ENCODE peak calls at places on chromosomes 16 and 17, in five cellular contexts. One of them, this sample, is unnamed.
A peak's percentile ranks its signal among the peaks of the same experiment; 100 is the strongest.

GRCh38 chr17:41962768-41963434 is 3.7 kb upstream of the CNP start:
- DNase-seq in esophagus muscularis mucosa: no peak
- DNase-seq in body of pancreas: peak; percentile 87
- DNase-seq in tibial nerve: peak; percentile 57
- DNase-seq in uterus: peak; percentile 74
- DNase-seq in this sample: peak; percentile 64

GRCh38 chr16:75286996-75287395 is 35.6 kb upstream of the BCAR1 start:
- DNase-seq in uterus: no peak
- DNase-seq in esophagus muscularis mucosa: no peak
- DNase-seq in body of pancreas: no peak
- DNase-seq in tibial nerve: no peak
- DNase-seq in this sample: no peak

GRCh38 chr16:1152123-1152638 is 725 bp upstream of the CACNA1H start:
- DNase-seq in uterus: peak; percentile 57
- DNase-seq in body of pancreas: no peak
- DNase-seq in esophagus muscularis mucosa: no peak
- DNase-seq in tibial nerve: no peak
- DNase-seq in this sample: no peak

GRCh38 chr16:17497648-17498047 is 26.9 kb upstream of the XYLT1 start:
- DNase-seq in uterus: no peak
- DNase-seq in body of pancreas: no peak
- DNase-seq in tibial nerve: no peak
- DNase-seq in esophagus muscularis mucosa: no peak
- DNase-seq in this sample: no peak

GRCh38 chr16:89052824-89053724 is 40.6 kb upstream of the ACSF3 start:
- DNase-seq in tibial nerve: no peak
- DNase-seq in body of pancreas: peak; percentile 34
- DNase-seq in uterus: no peak
- DNase-seq in esophagus muscularis mucosa: no peak
- DNase-seq in this sample: no peak

GRCh38 chr17:40588557-40588956 is 23.3 kb upstream of the CCR7 start:
- DNase-seq in tibial nerve: no peak
- DNase-seq in uterus: no peak
- DNase-seq in esophagus muscularis mucosa: peak; percentile 37
- DNase-seq in body of pancreas: no peak
- DNase-seq in this sample: no peak

GRCh38 chr17:76265624-76266243 is 586 bp downstream of the UBALD2 start:
- DNase-seq in tibial nerve: peak; percentile 40
- DNase-seq in esophagus muscularis mucosa: no peak
- DNase-seq in uterus: no peak
- DNase-seq in body of pancreas: peak; percentile 77
- DNase-seq in this sample: no peak

GRCh38 chr16:90020838-90021382 is 1.7 kb upstream of the DBNDD1 start:
- DNase-seq in esophagus muscularis mucosa: no peak
- DNase-seq in tibial nerve: no peak
- DNase-seq in uterus: no peak
- DNase-seq in body of pancreas: no peak
- DNase-seq in this sample: peak; percentile 49

GRCh38 chr16:2701713-2702437 is 18.1 kb downstream of the PRSS27 start:
- DNase-seq in body of pancreas: no peak
- DNase-seq in uterus: no peak
- DNase-seq in esophagus muscularis mucosa: no peak
- DNase-seq in tibial nerve: no peak
- DNase-seq in this sample: no peak

GRCh38 chr16:14321542-14321941 is 250.4 kb downstream of the MRTFB start:
- DNase-seq in esophagus muscularis mucosa: no peak
- DNase-seq in tibial nerve: no peak
- DNase-seq in body of pancreas: peak; percentile 94
- DNase-seq in uterus: peak; percentile 32
- DNase-seq in this sample: no peak

GRCh38 chr16:14324581-14324980 is 253.5 kb downstream of the MRTFB start:
- DNase-seq in tibial nerve: no peak
- DNase-seq in uterus: no peak
- DNase-seq in body of pancreas: no peak
- DNase-seq in esophagus muscularis mucosa: no peak
- DNase-seq in this sample: no peak

GRCh38 chr16:14322186-14322585 is 251.1 kb downstream of the MRTFB start:
- DNase-seq in uterus: no peak
- DNase-seq in esophagus muscularis mucosa: no peak
- DNase-seq in tibial nerve: no peak
- DNase-seq in body of pancreas: no peak
- DNase-seq in this sample: no peak

GRCh38 chr16:14325921-14326401 is 254.8 kb downstream of the MRTFB start:
- DNase-seq in tibial nerve: no peak
- DNase-seq in uterus: no peak
- DNase-seq in esophagus muscularis mucosa: no peak
- DNase-seq in body of pancreas: peak; percentile 55
- DNase-seq in this sample: no peak

DNA sequence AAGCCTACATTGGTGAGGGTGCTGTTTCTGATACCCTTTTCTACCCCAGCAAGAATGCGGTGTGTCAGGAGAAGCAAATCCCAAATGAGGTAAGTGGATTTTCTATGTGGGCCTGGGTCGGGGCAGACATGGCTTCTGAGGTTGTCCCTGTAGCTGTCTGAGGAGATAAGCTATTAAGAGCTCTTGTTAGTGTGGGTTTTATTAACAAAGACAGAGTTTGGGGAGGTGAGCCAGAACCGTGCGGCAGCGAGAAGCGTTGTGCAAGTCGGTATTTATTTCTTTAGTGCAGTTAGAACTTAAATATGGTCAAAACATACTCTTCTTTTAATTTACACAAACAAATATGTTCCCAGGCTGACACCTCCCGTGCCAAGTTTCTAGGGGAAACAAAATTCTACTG is 254.4 kb downstream of the MRTFB start:
- DNase-seq in uterus: no peak
- DNase-seq in esophagus muscularis mucosa: no peak
- DNase-seq in tibial nerve: no peak
- DNase-seq in body of pancreas: no peak
- DNase-seq in this sample: no peak
- H3K27ac ChIP-seq in uterus: peak overlapping the region; percentile 5
- H3K27ac ChIP-seq in esophagus muscularis mucosa: no peak overlapping the region
- H3K27ac ChIP-seq in tibial nerve: no peak overlapping the region
- H3K27ac ChIP-seq in body of pancreas: peak overlapping the region; percentile 22
- H3K27ac ChIP-seq in this sample: peak overlapping the region; percentile 66

GRCh38 chr17:82212331-82213250 is at the start of gene CCDC57:
- DNase-seq in esophagus muscularis mucosa: no peak
- DNase-seq in tibial nerve: peak; percentile 63
- DNase-seq in uterus: peak; percentile 66
- DNase-seq in body of pancreas: peak; percentile 85
- DNase-seq in this sample: peak; percentile 73
- TF ChIP-seq POLR2A in esophagus muscularis mucosa: peak; percentile 16
- TF ChIP-seq POLR2A in tibial nerve: peak; percentile 24
- TF ChIP-seq POLR2A in uterus: peak; percentile 62
- TF ChIP-seq POLR2A in body of pancreas: peak; percentile 49
- TF ChIP-seq POLR2A in this sample: peak; percentile 58

GRCh38 chr16:10539256-10539655 is 41.1 kb downstream of the EMP2 start:
- DNase-seq in esophagus muscularis mucosa: no peak
- DNase-seq in body of pancreas: no peak
- DNase-seq in tibial nerve: no peak
- DNase-seq in uterus: no peak
- DNase-seq in this sample: no peak

GRCh38 chr16:10536814-10537389 is 43.5 kb downstream of the EMP2 start:
- DNase-seq in esophagus muscularis mucosa: no peak
- DNase-seq in tibial nerve: no peak
- DNase-seq in body of pancreas: no peak
- DNase-seq in uterus: no peak
- DNase-seq in this sample: no peak

GRCh38 chr16:10539793-10540192 is 40.6 kb downstream of the EMP2 start:
- DNase-seq in esophagus muscularis mucosa: no peak
- DNase-seq in uterus: no peak
- DNase-seq in body of pancreas: no peak
- DNase-seq in tibial nerve: no peak
- DNase-seq in this sample: no peak

GRCh38 chr16:10537946-10538345 is 42.5 kb downstream of the EMP2 start:
- DNase-seq in tibial nerve: no peak
- DNase-seq in body of pancreas: no peak
- DNase-seq in uterus: no peak
- DNase-seq in esophagus muscularis mucosa: no peak
- DNase-seq in this sample: no peak

DNA sequence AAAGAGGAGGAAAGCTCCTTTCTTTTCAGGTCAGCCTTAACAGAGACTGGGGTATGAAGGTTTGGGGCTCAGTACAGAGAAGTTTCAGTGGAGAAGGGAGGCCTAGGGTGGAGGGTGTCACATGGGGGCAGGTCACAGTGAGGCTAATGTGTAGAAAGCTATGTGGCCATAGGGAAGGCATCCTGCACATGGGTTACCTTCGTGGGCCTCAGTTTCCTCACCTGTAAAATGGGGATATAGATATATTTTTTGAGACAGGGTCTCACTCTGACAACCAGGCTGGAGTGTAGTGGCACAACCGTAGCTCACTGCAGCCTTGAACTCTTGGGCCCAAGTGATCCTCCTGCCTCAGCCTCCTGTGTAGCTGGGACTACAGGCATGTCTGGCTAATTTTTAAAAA is 41.8 kb downstream of the EMP2 start:
- DNase-seq in esophagus muscularis mucosa: no peak
- DNase-seq in uterus: no peak
- DNase-seq in tibial nerve: no peak
- DNase-seq in body of pancreas: no peak
- DNase-seq in this sample: no peak
- H3K4me3 ChIP-seq in esophagus muscularis mucosa: no peak overlapping the region
- H3K4me3 ChIP-seq in uterus: no peak overlapping the region
- H3K4me3 ChIP-seq in tibial nerve: no peak overlapping the region
- H3K4me3 ChIP-seq in body of pancreas: no peak overlapping the region
- H3K4me3 ChIP-seq in this sample: no peak overlapping the region

DNA sequence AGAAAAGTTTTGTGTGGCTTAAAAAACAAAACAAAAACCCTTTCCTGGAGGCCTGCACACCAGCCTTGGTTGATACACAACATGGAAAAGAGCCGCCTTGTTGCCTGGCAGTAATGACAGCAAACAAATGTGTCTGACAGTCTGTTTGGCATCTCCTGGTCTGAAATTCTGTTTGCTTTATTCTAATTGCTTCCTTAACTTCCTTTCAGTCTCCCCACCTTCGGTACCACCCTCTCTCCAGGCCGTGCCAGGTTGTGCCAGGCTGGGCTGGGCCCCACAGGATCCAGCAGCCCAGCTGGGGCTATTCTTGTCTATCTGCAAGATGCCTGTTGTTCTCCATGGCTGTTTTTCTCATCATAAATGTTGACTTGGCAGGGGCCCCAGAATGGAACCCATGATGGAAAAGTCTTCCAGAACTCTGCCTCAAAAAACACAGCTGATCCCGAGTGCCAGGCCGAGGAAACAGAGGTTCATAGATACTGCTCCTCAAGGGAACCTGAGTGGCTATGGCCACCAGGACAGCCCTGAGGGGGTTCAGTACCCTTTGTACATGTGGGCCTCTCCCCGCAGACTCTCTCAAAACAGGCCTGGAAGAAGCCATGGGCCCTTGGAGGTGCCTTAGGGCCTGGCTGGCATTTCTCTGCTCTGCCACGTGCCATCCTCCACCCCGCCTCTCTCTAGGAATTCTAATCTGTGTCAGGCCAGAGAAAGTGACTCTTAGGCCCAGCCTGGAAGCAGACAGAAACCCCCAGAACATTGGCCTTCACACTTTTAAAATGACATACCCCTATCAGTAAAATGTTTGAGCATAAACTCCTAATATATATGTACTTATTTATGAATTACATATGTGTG is 50.5 kb downstream of the YPEL2 start:
- DNase-seq in body of pancreas: peak; percentile 84
- DNase-seq in uterus: peak; percentile 43
- DNase-seq in esophagus muscularis mucosa: no peak
- DNase-seq in tibial nerve: no peak
- DNase-seq in this sample: no peak
- H3K27ac ChIP-seq in body of pancreas: peak overlapping the region; percentile 55
- H3K27ac ChIP-seq in uterus: peak overlapping the region; percentile 69
- H3K27ac ChIP-seq in esophagus muscularis mucosa: peak overlapping the region; percentile 75
- H3K27ac ChIP-seq in tibial nerve: peak overlapping the region; percentile 41
- H3K27ac ChIP-seq in this sample: peak overlapping the region; percentile 96

GRCh38 chr17:3048727-3049471 is 14.5 kb downstream of the OR1D5 start:
- DNase-seq in esophagus muscularis mucosa: peak; percentile 98
- DNase-seq in tibial nerve: peak; percentile 82
- DNase-seq in body of pancreas: peak; percentile 99
- DNase-seq in uterus: peak; percentile 93
- DNase-seq in this sample: peak; percentile 90
- TF ChIP-seq POLR2A in esophagus muscularis mucosa: no peak
- TF ChIP-seq POLR2A in tibial nerve: peak; percentile 41
- TF ChIP-seq POLR2A in body of pancreas: peak; percentile 63
- TF ChIP-seq POLR2A in uterus: peak; percentile 18
- TF ChIP-seq POLR2A in this sample: no peak

GRCh38 chr17:82258555-82258954 is 14.9 kb downstream of the CSNK1D start:
- DNase-seq in body of pancreas: no peak
- DNase-seq in uterus: no peak
- DNase-seq in esophagus muscularis mucosa: no peak
- DNase-seq in tibial nerve: no peak
- DNase-seq in this sample: no peak

GRCh38 chr17:82256242-82256894 is 17.1 kb downstream of the CSNK1D start:
- DNase-seq in tibial nerve: no peak
- DNase-seq in body of pancreas: no peak
- DNase-seq in esophagus muscularis mucosa: no peak
- DNase-seq in uterus: no peak
- DNase-seq in this sample: no peak

GRCh38 chr17:82255573-82255972 is 17.9 kb downstream of the CSNK1D start:
- DNase-seq in body of pancreas: no peak
- DNase-seq in esophagus muscularis mucosa: no peak
- DNase-seq in uterus: no peak
- DNase-seq in tibial nerve: no peak
- DNase-seq in this sample: no peak

GRCh38 chr17:82253179-82253544 is 20.3 kb downstream of the CSNK1D start:
- DNase-seq in uterus: no peak
- DNase-seq in esophagus muscularis mucosa: no peak
- DNase-seq in body of pancreas: no peak
- DNase-seq in tibial nerve: no peak
- DNase-seq in this sample: no peak

GRCh38 chr17:82257473-82257872 is 16.0 kb downstream of the CSNK1D start:
- DNase-seq in esophagus muscularis mucosa: no peak
- DNase-seq in tibial nerve: no peak
- DNase-seq in uterus: no peak
- DNase-seq in body of pancreas: no peak
- DNase-seq in this sample: peak; percentile 73
- H3K4me3 ChIP-seq in esophagus muscularis mucosa: no peak overlapping the region
- H3K4me3 ChIP-seq in tibial nerve: no peak overlapping the region
- H3K4me3 ChIP-seq in uterus: no peak overlapping the region
- H3K4me3 ChIP-seq in body of pancreas: no peak overlapping the region
- H3K4me3 ChIP-seq in this sample: no peak overlapping the region

GRCh38 chr16:85629326-85629725 is 16.2 kb downstream of the GSE1 start:
- DNase-seq in uterus: no peak
- DNase-seq in tibial nerve: no peak
- DNase-seq in body of pancreas: no peak
- DNase-seq in esophagus muscularis mucosa: no peak
- DNase-seq in this sample: no peak
- H3K27ac ChIP-seq in uterus: no peak overlapping the region
- H3K27ac ChIP-seq in tibial nerve: no peak overlapping the region
- H3K27ac ChIP-seq in body of pancreas: no peak overlapping the region
- H3K27ac ChIP-seq in esophagus muscularis mucosa: no peak overlapping the region
- H3K27ac ChIP-seq in this sample: peak overlapping the region; percentile 23

This sample was measured in gastrocnemius medialis.